ENCODE peak calls at places on chromosomes 2 and 18, in nine cellular contexts. K, P, Q, Y, B, D, F, E and I are unnamed samples.

GRCh38 chr2:98576666-98577312 is 31.5 kb downstream of the COA5 start:
- DNase-seq in P (no peak), Y (no peak), E (no peak), F (no peak), D (no peak), K (no peak), B (no peak), Q (no peak), I (no peak)

GRCh38 chr2:2191110-2191707 is 139.9 kb downstream of the MYT1L start:
- DNase-seq in Y (no peak), P (no peak), D (no peak), E (peak), F (no peak), Q (no peak), B (no peak), K (no peak), I (no peak)

GRCh38 chr2:150479075-150479915 is 8.2 kb downstream of the RND3 start:
- DNase-seq in E (no peak), K (no peak), Q (no peak), D (no peak), P (no peak), F (no peak), B (no peak), Y (no peak), I (no peak)

GRCh38 chr2:239145106-239145505 is 255.7 kb downstream of the HDAC4 start:
- DNase-seq in E (no peak), F (no peak), K (no peak), Y (no peak), D (no peak), B (no peak), Q (peak), P (peak), I (no peak)

GRCh38 chr2:105256431-105257047 is 15.0 kb downstream of the GPR45 start:
- DNase-seq in D (no peak), E (no peak), B (no peak), K (peak), Y (no peak), Q (no peak), P (no peak), F (no peak), I (no peak)

GRCh38 chr2:218720048-218721041 is 9.7 kb downstream of the TTLL4 start:
- DNase-seq in B (no peak), P (no peak), Q (no peak), F (no peak), D (no peak), Y (no peak), E (no peak), K (no peak), I (no peak)

GRCh38 chr2:164126960-164127359 is 391.2 kb upstream of the FIGN start:
- DNase-seq in E (no peak), D (no peak), Y (no peak), P (no peak), F (no peak), Q (no peak), B (no peak), K (no peak), I (no peak)

GRCh38 chr2:232417489-232417888 is 10.8 kb downstream of the ALPG start:
- DNase-seq in K (no peak), Q (no peak), D (no peak), F (no peak), Y (no peak), B (no peak), P (no peak), E (no peak), I (no peak)

GRCh38 chr2:44793322-44793870 is 148.1 kb upstream of the SIX3 start:
- DNase-seq in E (no peak), Y (no peak), P (no peak), F (no peak), Q (no peak), D (no peak), K (no peak), B (no peak), I (peak)

GRCh38 chr18:76522104-76522503 is 27.1 kb upstream of the ZNF516 start:
- DNase-seq in Q (peak), K (no peak), E (no peak), Y (no peak), D (no peak), B (no peak), P (no peak), F (no peak), I (no peak)

GRCh38 chr2:57181315-57182038 is 865.1 kb upstream of the VRK2 start:
- DNase-seq in D (no peak), B (no peak), E (no peak), Q (no peak), P (no peak), F (no peak), K (no peak), Y (no peak), I (no peak)

GRCh38 chr2:168748461-168748860 is 54.0 kb upstream of the NOSTRIN start:
- DNase-seq in D (no peak), F (no peak), E (no peak), Q (no peak), Y (no peak), P (no peak), B (no peak), K (no peak), I (no peak)

GRCh38 chr2:26178746-26179436 is 6.0 kb downstream of the GAREM2 start:
- DNase-seq in K (peak), Q (peak), F (no peak), Y (no peak), D (no peak), B (no peak), P (peak), E (no peak), I (peak)

GRCh38 chr2:1676091-1676912 is 68.0 kb downstream of the PXDN start:
- DNase-seq in F (no peak), D (no peak), B (peak), P (no peak), K (no peak), Q (no peak), Y (no peak), E (no peak), I (no peak)

GRCh38 chr2:158732573-158733429 is 62.3 kb upstream of the DAPL1 start:
- DNase-seq in F (no peak), K (no peak), B (no peak), Y (peak), P (no peak), E (no peak), D (no peak), Q (no peak), I (no peak)

GRCh38 chr2:100142393-100142792 is at the start of gene AFF3:
- DNase-seq in D (no peak), P (no peak), F (no peak), E (no peak), Y (no peak), K (no peak), B (no peak), Q (peak), I (no peak)

GRCh38 chr2:188382107-188382506 is 90.4 kb downstream of the GULP1 start:
- DNase-seq in Q (no peak), Y (no peak), E (no peak), F (no peak), D (no peak), K (no peak), P (no peak), B (no peak), I (no peak)

GRCh38 chr2:903223-903900 is 47.3 kb upstream of the SNTG2 start:
- DNase-seq in B (no peak), K (no peak), P (no peak), Y (no peak), E (no peak), D (no peak), Q (no peak), F (no peak), I (no peak)

GRCh38 chr2:241950413-241950863 is 80.9 kb downstream of the RTP5 start:
- DNase-seq in Q (no peak), P (no peak), E (no peak), D (no peak), Y (no peak), K (no peak), B (no peak), F (no peak), I (no peak)

GRCh38 chr2:239250216-239251071 is 150.4 kb downstream of the HDAC4 start:
- DNase-seq in B (no peak), D (no peak), P (no peak), Y (no peak), F (no peak), K (no peak), Q (peak), E (no peak), I (no peak)

GRCh38 chr2:19349911-19350677 is 8.3 kb downstream of the OSR1 start:
- DNase-seq in F (no peak), Y (no peak), P (peak), E (no peak), D (peak), Q (peak), B (peak), K (peak), I (peak)

GRCh38 chr2:20421988-20422678 is 24.7 kb upstream of the RHOB start:
- DNase-seq in F (no peak), Q (peak), P (peak), K (peak), D (no peak), E (peak), Y (peak), B (peak), I (no peak)

GRCh38 chr2:10909996-10910341 is 1.8 kb upstream of the KCNF1 start:
- DNase-seq in D (no peak), E (no peak), B (no peak), K (no peak), Y (no peak), Q (no peak), F (no peak), P (no peak), I (no peak)

GRCh38 chr2:222358876-222359275 is 60.1 kb upstream of the PAX3 start:
- DNase-seq in Y (no peak), B (peak), E (peak), F (no peak), Q (no peak), D (no peak), K (no peak), P (peak), I (no peak)

GRCh38 chr18:68040198-68040597 is 523.7 kb upstream of the DSEL start:
- DNase-seq in F (no peak), B (no peak), Y (no peak), D (no peak), E (no peak), Q (no peak), K (no peak), P (no peak), I (no peak)

GRCh38 chr2:11850082-11850481 is 103.7 kb downstream of the LPIN1 start:
- DNase-seq in P (no peak), E (no peak), F (no peak), Y (no peak), B (no peak), D (no peak), K (no peak), Q (peak), I (no peak)

GRCh38 chr2:85976106-85976920 is 87.5 kb upstream of the ST3GAL5 start:
- DNase-seq in E (no peak), B (no peak), F (no peak), P (no peak), K (no peak), D (no peak), Y (no peak), Q (peak), I (no peak)

GRCh38 chr18:42473611-42474010 is 518.6 kb downstream of the PIK3C3 start:
- DNase-seq in D (no peak), Q (no peak), K (no peak), Y (no peak), B (no peak), F (no peak), P (no peak), E (no peak), I (no peak)

GRCh38 chr2:109185338-109185737 is 56.3 kb downstream of the SH3RF3 start:
- DNase-seq in P (no peak), D (no peak), Y (peak), K (peak), F (no peak), B (no peak), Q (no peak), E (no peak), I (no peak)

GRCh38 chr2:197209742-197210408 is 100.7 kb downstream of the ANKRD44 start:
- DNase-seq in E (no peak), K (no peak), Q (no peak), F (no peak), D (no peak), Y (no peak), B (peak), P (no peak), I (peak)

GRCh38 chr18:9516437-9517064 is 41.2 kb downstream of the RALBP1 start:
- DNase-seq in E (no peak), D (peak), B (no peak), K (no peak), F (no peak), P (no peak), Q (no peak), Y (no peak), I (peak)

GRCh38 chr18:13395577-13395976 is 177.0 kb downstream of the LDLRAD4 start:
- DNase-seq in E (no peak), Y (no peak), F (no peak), Q (no peak), P (no peak), K (no peak), D (no peak), B (no peak), I (no peak)

DNA sequence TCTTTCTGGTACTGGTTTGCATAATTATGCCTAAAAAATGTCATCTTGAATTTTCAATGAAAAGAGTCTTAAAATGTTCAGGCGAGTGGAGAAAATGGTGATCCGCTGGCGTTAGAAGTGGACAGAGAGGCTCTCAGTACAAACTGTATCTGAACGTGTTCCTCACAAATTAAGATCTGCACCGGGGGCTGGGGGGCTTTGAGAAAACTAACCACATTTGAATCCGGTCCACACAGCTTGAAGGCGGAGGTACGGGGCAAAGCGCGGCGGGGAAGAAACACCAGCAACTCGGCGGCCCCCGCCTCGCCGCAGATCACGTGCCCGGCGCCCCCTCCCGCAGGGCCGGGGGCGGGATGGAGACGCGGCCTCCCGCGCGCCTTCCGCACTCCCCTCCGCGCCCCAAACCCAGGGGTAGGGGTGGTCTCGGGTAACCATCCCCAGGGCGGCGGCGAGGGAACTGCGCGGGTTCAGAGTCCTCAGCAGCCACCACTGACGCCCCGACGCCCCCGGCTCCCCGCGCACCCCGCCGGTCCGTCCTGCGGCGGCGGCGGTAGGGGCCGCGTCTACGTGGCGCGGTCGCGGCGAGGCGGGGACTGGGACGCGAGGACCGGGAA is 531 bp downstream of the LPIN2 start:
- DNase-seq in D (no peak), B (peak), E (no peak), P (peak), F (no peak), K (peak), Q (peak), Y (peak), I (peak)
- TF ChIP-seq POLR2A in D (no peak), B (no peak), E (no peak), P (no peak), F (no peak), K (no peak), Q (no peak), Y (no peak), I (no peak)

GRCh38 chr2:201451330-201452057 is at the start of the genes STRADB and TRAK2:
- DNase-seq in K (peak), Y (peak), Q (peak), E (peak), P (peak), B (peak), F (peak), D (peak), I (peak)
- TF ChIP-seq POLR2A in K (peak), Y (peak), Q (no peak), E (peak), P (peak), B (peak), F (peak), D (peak), I (peak)

GRCh38 chr2:88857951-88858406 is 166.5 kb downstream of the RPIA start:
- DNase-seq in F (no peak), E (no peak), Y (no peak), P (no peak), B (peak), K (no peak), Q (no peak), D (no peak), I (no peak)
- TF ChIP-seq POLR2A in F (no peak), E (no peak), Y (no peak), P (no peak), B (no peak), K (no peak), Q (no peak), D (no peak), I (no peak)

GRCh38 chr2:54330226-54331094 is 74.4 kb upstream of the TSPYL6 start:
- DNase-seq in Y (peak), K (peak), F (peak), E (peak), D (peak), B (peak), Q (peak), P (peak), I (peak)
- TF ChIP-seq POLR2A in Y (peak), K (peak), F (peak), E (peak), D (peak), B (peak), Q (peak), P (peak), I (no peak)

DNA sequence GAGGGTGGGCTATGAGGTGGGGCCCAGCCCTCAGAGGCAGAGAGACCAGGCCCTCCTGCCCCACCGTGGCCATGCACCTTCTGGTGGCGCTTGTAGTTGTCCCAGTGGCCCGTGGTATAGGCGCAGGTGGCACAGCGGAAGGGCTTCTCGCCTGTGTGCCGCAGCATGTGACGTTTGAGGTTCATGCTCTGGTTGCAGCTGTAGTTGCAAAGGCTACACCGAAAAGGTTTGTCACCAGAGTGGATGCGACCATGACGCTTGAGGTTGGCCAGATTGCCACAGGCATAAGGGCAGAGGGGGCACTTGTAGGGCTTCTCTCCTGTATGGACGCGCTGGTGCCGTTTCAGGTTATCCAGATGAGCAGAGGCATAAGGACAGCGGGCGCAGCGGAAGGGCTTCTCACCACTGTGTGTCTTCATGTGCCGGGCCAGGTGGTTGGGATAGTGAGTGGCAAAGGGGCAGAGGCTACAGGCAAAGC is 2.9 kb downstream of the ZNF513 start:
- DNase-seq in E (no peak), B (no peak), P (no peak), K (no peak), F (no peak), Q (no peak), Y (no peak), D (no peak), I (no peak)
- TF ChIP-seq POLR2A in E (no peak), B (no peak), P (no peak), K (no peak), F (peak), Q (no peak), Y (no peak), D (peak), I (peak)